ENCODE peak calls at places on chromosomes 1 and 21, in eight cellular contexts. N, Z, X, D, U, E, L and A are unnamed samples.

GRCh38 chr1:152018537-152018936 is 18.3 kb downstream of the S100A11 start:
- DNase-seq in N (no peak), Z (no peak), X (peak), D (no peak), U (no peak), E (no peak), L (no peak), A (no peak)

GRCh38 chr1:218456449-218456848 is 111.3 kb downstream of the TGFB2 start:
- DNase-seq in N (no peak), Z (no peak), X (no peak), D (no peak), U (no peak), E (no peak), L (no peak), A (no peak)

GRCh38 chr1:117794073-117794472 is 135.3 kb downstream of the GDAP2 start:
- DNase-seq in N (no peak), Z (no peak), X (peak), D (peak), U (peak), E (no peak), L (no peak), A (no peak)

GRCh38 chr1:81149649-81150335 is 650.9 kb upstream of the ADGRL2 start:
- DNase-seq in N (no peak), Z (no peak), X (no peak), D (no peak), U (peak), E (no peak), L (no peak), A (no peak)

GRCh38 chr1:248820041-248820585 is 5.6 kb downstream of the SH3BP5L start:
- DNase-seq in N (no peak), Z (no peak), X (no peak), D (no peak), U (no peak), E (no peak), L (no peak), A (no peak)

GRCh38 chr1:114037952-114038867 is 58.9 kb downstream of the OLFML3 start:
- DNase-seq in N (no peak), Z (no peak), X (no peak), D (no peak), U (no peak), E (no peak), L (no peak), A (no peak)

GRCh38 chr1:187078321-187078720 is 249.6 kb downstream of the PLA2G4A start:
- DNase-seq in N (no peak), Z (no peak), X (no peak), D (no peak), U (no peak), E (no peak), L (no peak), A (no peak)

GRCh38 chr21:44946254-44947041 is 6.6 kb downstream of the SLX9 start:
- DNase-seq in N (peak), Z (no peak), X (no peak), D (no peak), U (no peak), E (no peak), L (no peak), A (no peak)

GRCh38 chr1:17193222-17194132 is 11.5 kb upstream of the PADI1 start:
- DNase-seq in N (no peak), Z (no peak), X (no peak), D (no peak), U (no peak), E (no peak), L (no peak), A (no peak)

GRCh38 chr1:85544689-85545203 is 35.8 kb upstream of the CCN1 start:
- DNase-seq in N (no peak), Z (no peak), X (peak), D (no peak), U (peak), E (no peak), L (no peak), A (peak)

GRCh38 chr1:65429806-65430205 is 9.3 kb downstream of the LEPR start:
- DNase-seq in N (no peak), Z (no peak), X (peak), D (peak), U (peak), E (no peak), L (no peak), A (peak)

GRCh38 chr1:61181016-61181560 is 98.7 kb downstream of the NFIA start:
- DNase-seq in N (no peak), Z (no peak), X (no peak), D (no peak), U (no peak), E (no peak), L (no peak), A (no peak)

GRCh38 chr21:35428489-35428888 is 379.4 kb upstream of the RUNX1 start:
- DNase-seq in N (peak), Z (peak), X (peak), D (peak), U (peak), E (no peak), L (no peak), A (no peak)

GRCh38 chr1:230117694-230118093 is 50.7 kb downstream of the GALNT2 start:
- DNase-seq in N (no peak), Z (no peak), X (no peak), D (no peak), U (no peak), E (no peak), L (no peak), A (no peak)

GRCh38 chr1:100359139-100359538 is 6.8 kb downstream of the CDC14A start:
- DNase-seq in N (no peak), Z (no peak), X (no peak), D (no peak), U (no peak), E (no peak), L (no peak), A (no peak)

GRCh38 chr1:41507152-41507720 is 22.8 kb upstream of the EDN2 start:
- DNase-seq in N (no peak), Z (no peak), X (no peak), D (no peak), U (no peak), E (no peak), L (no peak), A (no peak)

GRCh38 chr1:20830378-20830777 is 43.3 kb upstream of the HP1BP3 start:
- DNase-seq in N (no peak), Z (no peak), X (no peak), D (no peak), U (no peak), E (no peak), L (no peak), A (no peak)

GRCh38 chr1:44220001-44220751 is 6.9 kb downstream of the DMAP1 start:
- DNase-seq in N (no peak), Z (no peak), X (peak), D (no peak), U (no peak), E (no peak), L (no peak), A (no peak)

GRCh38 chr1:81008298-81008697 is 792.4 kb upstream of the ADGRL2 start:
- DNase-seq in N (no peak), Z (no peak), X (no peak), D (no peak), U (no peak), E (no peak), L (no peak), A (no peak)

GRCh38 chr1:37458551-37458950 is 15.8 kb upstream of the ZC3H12A start:
- DNase-seq in N (no peak), Z (no peak), X (no peak), D (no peak), U (no peak), E (no peak), L (no peak), A (no peak)
- TF ChIP-seq CTCF in N (no peak), Z (no peak), X (no peak), D (no peak), U (no peak), E (no peak), L (peak), A (no peak)

GRCh38 chr1:202643397-202644218 is 66.6 kb downstream of the SYT2 start:
- DNase-seq in N (no peak), Z (no peak), X (no peak), D (no peak), U (no peak), E (no peak), L (no peak), A (no peak)

GRCh38 chr1:202645097-202645476 is 65.2 kb downstream of the SYT2 start:
- DNase-seq in N (no peak), Z (no peak), X (no peak), D (no peak), U (no peak), E (no peak), L (no peak), A (no peak)

GRCh38 chr1:202644219-202645096 is 65.8 kb downstream of the SYT2 start:
- DNase-seq in N (no peak), Z (no peak), X (no peak), D (no peak), U (no peak), E (no peak), L (no peak), A (no peak)

GRCh38 chr1:202642212-202642611 is 68.0 kb downstream of the SYT2 start:
- DNase-seq in N (no peak), Z (no peak), X (no peak), D (no peak), U (no peak), E (no peak), L (no peak), A (no peak)

DNA sequence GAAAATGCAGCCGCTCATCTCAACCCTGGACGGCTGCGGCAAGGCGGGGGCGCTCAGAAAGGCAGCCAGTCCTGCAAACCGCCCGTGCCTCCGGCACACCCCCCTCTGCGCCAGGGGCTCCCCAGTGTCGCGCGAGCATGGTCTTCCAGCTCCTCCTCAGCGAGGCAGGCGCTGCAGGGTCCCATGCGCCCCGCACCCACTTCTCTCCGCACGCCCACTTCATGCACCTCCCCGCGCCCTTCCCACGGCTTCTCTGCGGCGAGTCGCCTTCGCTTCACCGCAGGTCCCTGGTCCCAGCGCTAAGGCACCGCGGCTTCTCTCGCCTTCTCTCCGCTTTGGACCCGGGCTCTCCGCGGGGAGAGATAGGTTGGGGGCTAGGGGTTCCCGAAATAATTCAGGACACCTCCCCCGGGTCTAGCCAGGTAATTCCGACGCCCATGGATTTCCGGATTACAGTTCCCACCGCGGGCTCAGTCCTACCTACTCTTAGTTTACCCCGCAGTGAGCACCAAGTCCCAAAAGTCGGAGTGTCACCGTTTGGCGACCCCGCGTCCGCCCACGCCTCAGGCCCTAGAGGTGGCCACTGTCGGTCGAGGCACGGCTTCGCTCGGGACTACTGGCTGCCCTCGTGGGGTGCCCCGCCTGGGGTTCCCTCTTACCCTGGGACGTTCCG is 67.5 kb downstream of the SYT2 start:
- DNase-seq in N (no peak), Z (no peak), X (no peak), D (no peak), U (no peak), E (no peak), L (no peak), A (no peak)
- TF ChIP-seq CTCF in N (no peak), Z (no peak), X (no peak), D (no peak), U (no peak), E (no peak), L (no peak), A (no peak)

DNA sequence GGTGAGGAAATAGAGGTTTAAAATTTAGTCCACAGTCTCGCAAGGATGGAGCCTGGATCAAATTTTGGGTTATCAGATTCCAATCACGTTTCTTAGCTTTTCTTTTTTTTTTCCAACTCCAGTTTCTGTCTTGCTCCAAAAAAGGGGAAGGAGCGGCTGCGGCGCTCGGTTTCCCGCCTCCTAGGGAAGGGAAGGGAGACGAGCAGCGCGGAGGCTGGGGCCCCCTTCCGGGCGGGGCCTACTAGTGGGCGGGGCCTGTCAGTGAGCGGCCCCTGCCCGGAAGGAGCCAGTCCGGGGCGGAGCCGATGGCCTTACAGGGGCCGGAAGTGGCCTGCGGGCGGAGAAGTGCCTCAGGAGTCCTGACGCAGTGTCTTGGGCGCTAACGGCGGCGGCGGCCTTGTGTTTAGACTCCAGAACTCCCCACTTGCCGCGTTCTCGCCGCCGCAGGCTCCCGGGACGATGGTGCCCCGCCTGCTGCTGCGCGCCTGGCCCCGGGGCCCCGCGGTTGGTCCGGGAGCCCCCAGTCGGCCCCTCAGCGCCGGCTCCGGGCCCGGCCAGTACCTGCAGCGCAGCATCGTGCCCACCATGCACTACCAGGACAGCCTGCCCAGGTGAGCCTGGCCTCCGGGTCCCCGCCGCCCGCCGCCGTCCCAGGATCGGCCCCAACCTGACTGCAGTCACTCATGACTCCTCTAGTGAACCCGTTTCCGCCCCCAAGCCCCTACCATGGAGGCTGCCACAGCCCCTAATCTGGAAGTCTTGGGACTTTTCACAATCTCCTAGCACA is at the start of gene CPT2:
- DNase-seq in N (peak), Z (peak), X (peak), D (peak), U (peak), E (peak), L (peak), A (peak)
- TF ChIP-seq CTCF in N (peak), Z (no peak), X (no peak), D (peak), U (peak), E (no peak), L (no peak), A (no peak)

GRCh38 chr1:4107291-4107690 is 207.2 kb upstream of the C1orf174 start:
- DNase-seq in N (no peak), Z (no peak), X (no peak), D (no peak), U (no peak), E (no peak), L (no peak), A (no peak)

GRCh38 chr1:4106731-4107130 is 206.7 kb upstream of the C1orf174 start:
- DNase-seq in N (no peak), Z (no peak), X (no peak), D (no peak), U (no peak), E (no peak), L (no peak), A (no peak)

GRCh38 chr1:4105300-4105880 is 205.3 kb upstream of the C1orf174 start:
- DNase-seq in N (no peak), Z (no peak), X (no peak), D (no peak), U (no peak), E (no peak), L (no peak), A (no peak)

DNA sequence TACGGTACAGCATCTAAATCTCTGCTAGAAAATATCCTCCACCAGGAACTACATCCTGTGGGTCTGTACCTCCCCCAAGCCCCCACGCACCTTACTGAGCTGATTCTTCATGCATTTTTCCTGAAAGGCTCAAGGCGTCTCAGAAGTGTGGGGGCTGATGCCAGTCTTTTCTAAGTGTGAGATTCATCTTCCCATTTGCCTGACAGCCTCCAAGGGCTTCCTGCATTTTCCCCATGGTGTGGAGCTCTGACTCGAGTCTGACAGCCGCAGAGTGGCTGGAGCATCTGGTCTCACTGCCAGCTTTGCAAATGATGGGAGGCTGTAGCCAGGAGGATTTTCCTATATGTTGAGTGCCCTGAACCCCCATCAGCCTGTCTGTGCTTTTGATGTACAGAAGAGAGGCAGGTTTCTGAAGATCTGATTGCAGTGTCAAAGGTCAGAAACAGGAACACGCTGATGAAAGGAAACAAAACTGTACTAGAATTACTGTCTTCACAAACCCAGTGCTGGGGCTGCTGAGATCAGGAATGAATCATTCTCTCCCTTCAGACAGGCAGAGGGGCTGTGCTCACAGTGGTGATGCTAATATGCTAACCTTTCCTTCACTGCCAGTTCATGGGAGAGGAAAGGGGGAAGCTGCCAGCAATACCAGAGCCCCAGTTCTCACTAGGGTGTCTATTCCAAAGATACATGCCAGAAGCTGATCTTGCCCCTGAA is 201.5 kb upstream of the C1orf174 start:
- DNase-seq in N (no peak), Z (no peak), X (no peak), D (no peak), U (no peak), E (no peak), L (no peak), A (no peak)
- TF ChIP-seq CTCF in N (no peak), Z (no peak), X (no peak), D (no peak), U (no peak), E (no peak), L (no peak), A (no peak)

DNA sequence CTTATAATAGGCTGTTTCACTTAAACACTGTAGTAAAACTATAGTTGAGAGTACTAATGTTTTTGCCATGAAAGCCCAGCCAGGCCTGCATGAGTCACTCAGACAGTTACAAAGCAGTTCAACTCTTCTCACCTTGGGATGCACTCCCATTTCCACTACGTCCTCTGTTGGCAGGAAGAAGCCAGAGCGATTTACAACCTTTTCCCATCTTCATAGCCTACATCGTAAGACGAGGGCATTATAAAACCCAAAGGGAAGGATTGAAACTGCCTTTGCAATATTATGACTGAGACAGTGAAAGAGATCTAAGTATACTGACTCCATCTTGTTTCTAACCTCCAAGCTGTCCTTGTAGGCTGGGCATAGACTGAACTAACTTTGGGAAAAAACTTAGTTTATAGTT is 71.8 kb upstream of the CSF1 start:
- DNase-seq in N (no peak), Z (no peak), X (peak), D (no peak), U (peak), E (no peak), L (no peak), A (no peak)
- TF ChIP-seq CTCF in N (no peak), Z (no peak), X (peak), D (no peak), U (no peak), E (no peak), L (no peak), A (no peak)

GRCh38 chr1:220879509-220880366 is 495 bp downstream of the HLX start:
- DNase-seq in N (peak), Z (no peak), X (peak), D (peak), U (peak), E (peak), L (peak), A (peak)
- TF ChIP-seq CTCF in N (no peak), Z (no peak), X (no peak), D (no peak), U (peak), E (no peak), L (no peak), A (no peak)

GRCh38 chr1:54310439-54311328 is 95.5 kb downstream of the SSBP3 start:
- DNase-seq in N (peak), Z (no peak), X (peak), D (peak), U (peak), E (no peak), L (peak), A (peak)
- TF ChIP-seq CTCF in N (peak), Z (no peak), X (peak), D (peak), U (peak), E (no peak), L (peak), A (peak)

DNA sequence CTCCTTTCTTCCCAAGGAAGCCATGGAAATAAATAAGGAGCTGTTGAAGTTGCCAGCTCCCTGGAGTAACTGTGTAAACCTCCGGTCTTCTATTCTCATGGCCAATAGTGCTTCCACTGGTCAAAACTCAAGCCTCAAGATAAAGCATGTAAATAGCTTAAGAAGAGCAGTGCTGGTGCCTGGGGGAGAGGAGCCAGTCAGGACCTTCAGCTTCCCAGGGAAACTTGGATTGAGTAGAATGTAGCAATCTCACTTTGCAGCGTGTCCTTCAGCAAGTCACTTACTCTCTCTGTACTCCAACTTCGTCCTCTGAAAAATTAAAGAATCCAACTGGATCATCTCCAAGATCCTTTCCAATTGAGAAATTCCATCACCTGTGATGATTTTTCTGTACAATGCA is 44.7 kb downstream of the NAV1 start:
- DNase-seq in N (no peak), Z (no peak), X (no peak), D (no peak), U (no peak), E (no peak), L (no peak), A (no peak)
- TF ChIP-seq CTCF in N (no peak), Z (no peak), X (no peak), D (no peak), U (no peak), E (no peak), L (no peak), A (no peak)

DNA sequence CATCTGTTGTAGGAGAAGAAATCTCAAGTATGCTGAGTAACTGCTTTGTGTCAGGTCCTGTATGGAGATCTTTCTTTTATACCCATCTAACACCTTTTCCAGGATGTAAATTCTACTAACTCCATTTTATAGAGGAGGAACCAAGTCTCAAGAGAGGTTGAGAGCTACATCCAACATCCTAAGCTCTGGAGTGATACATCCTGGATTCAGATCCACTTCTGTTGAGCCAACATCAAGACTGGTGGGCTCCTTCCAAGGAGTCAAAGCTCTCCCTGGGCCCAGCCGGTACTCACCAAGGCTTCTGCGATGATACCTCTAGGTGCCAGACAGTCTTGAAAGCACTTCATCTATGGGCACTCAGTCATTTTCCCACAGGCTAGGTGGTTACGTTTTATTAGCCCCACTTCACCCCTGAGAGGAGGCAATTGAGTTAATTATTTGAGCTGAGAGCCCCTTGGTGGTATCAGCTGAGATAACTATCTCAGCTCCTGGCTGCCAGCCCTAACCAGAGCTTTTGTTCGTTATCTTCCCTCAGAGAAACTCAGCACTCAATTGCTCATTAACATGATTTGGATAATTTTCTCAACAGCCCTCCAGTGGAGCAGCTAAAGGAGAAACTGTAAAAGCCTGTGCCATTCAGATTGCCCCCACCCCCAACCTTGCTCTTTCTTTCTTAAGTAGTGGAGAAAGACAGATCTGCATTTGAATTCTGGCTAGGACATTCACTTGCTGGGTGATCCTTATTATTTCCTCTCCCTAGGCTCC is 219.0 kb upstream of the FGGY start:
- DNase-seq in N (no peak), Z (no peak), X (no peak), D (no peak), U (no peak), E (no peak), L (no peak), A (no peak)
- TF ChIP-seq CTCF in N (no peak), Z (no peak), X (no peak), D (no peak), U (no peak), E (no peak), L (no peak), A (no peak)